ENCODE peak calls at places on chromosomes 2 and 18, in eight cellular contexts. O is pancreas, P is upper lobe of left lung, L is left ventricle myocardium inferior, N is AG09319, M is choroid plexus epithelial cell, Q is heart right ventricle, C is type B pancreatic cell. J is an unnamed sample.

GRCh38 chr2:96913398-96914202 is 43.7 kb upstream of the SEMA4C start:
- DNase-seq in P (no peak), M (no peak), Q (no peak), C (no peak), O (no peak), N (no peak), L (no peak), J (no peak)

GRCh38 chr2:138415891-138416494 is 85.6 kb upstream of the SPOPL start:
- DNase-seq in M (peak), L (no peak), Q (no peak), P (no peak), N (no peak), C (no peak), O (no peak), J (no peak)

GRCh38 chr2:223027442-223027841 is 24.5 kb upstream of the KCNE4 start:
- DNase-seq in N (no peak), P (no peak), C (no peak), O (peak), L (no peak), M (peak), Q (no peak), J (no peak)

GRCh38 chr2:10169581-10169980 is 47.0 kb downstream of the RRM2 start:
- DNase-seq in L (no peak), N (no peak), C (no peak), Q (no peak), M (no peak), O (no peak), P (no peak), J (no peak)

GRCh38 chr2:173300458-173300857 is 54.2 kb upstream of the CDCA7 start:
- DNase-seq in P (no peak), M (no peak), N (no peak), Q (no peak), C (no peak), L (no peak), O (no peak), J (no peak)

GRCh38 chr2:26986576-26986975 is 16.1 kb downstream of the MAPRE3 start:
- DNase-seq in C (no peak), M (no peak), L (no peak), O (no peak), P (no peak), Q (no peak), N (no peak), J (no peak)

GRCh38 chr2:241702155-241702404 is 241 bp downstream of the ING5 start:
- DNase-seq in O (no peak), L (no peak), C (no peak), P (no peak), Q (no peak), N (peak), M (no peak), J (no peak)

GRCh38 chr2:225100269-225100668 is 58.0 kb upstream of the DOCK10 start:
- DNase-seq in N (no peak), P (no peak), M (peak), L (no peak), Q (no peak), C (no peak), O (no peak), J (no peak)

GRCh38 chr18:22591231-22591630 is 173.5 kb upstream of the CTAGE1 start:
- DNase-seq in O (no peak), P (no peak), M (peak), Q (no peak), L (no peak), C (no peak), N (no peak), J (no peak)

GRCh38 chr2:75311993-75312392 is 112.7 kb upstream of the TACR1 start:
- DNase-seq in Q (no peak), O (no peak), N (no peak), P (no peak), C (no peak), L (no peak), M (no peak), J (no peak)

GRCh38 chr2:193556766-193557470 is 1362.2 kb upstream of the TMEFF2 start:
- DNase-seq in C (no peak), O (no peak), N (no peak), M (peak), P (no peak), L (no peak), Q (no peak), J (no peak)

GRCh38 chr2:11387100-11387390 is 42.6 kb upstream of the ROCK2 start:
- DNase-seq in N (no peak), Q (no peak), O (no peak), C (no peak), M (no peak), L (no peak), P (no peak), J (no peak)

GRCh38 chr2:52810460-52810859 is 957.1 kb upstream of the CHAC2 start:
- DNase-seq in M (peak), P (no peak), Q (no peak), L (no peak), N (no peak), O (no peak), C (no peak), J (no peak)

GRCh38 chr2:134683561-134684112 is 35.2 kb downstream of the TMEM163 start:
- DNase-seq in P (no peak), O (peak), N (no peak), L (no peak), Q (no peak), M (no peak), C (no peak), J (no peak)

GRCh38 chr2:110101280-110101844 is 14.3 kb downstream of the MALL start:
- DNase-seq in C (peak), M (peak), N (peak), O (peak), Q (peak), P (peak), L (peak), J (peak)

GRCh38 chr2:32864761-32865160 is 82.0 kb upstream of the LTBP1 start:
- DNase-seq in L (no peak), M (peak), Q (no peak), N (peak), C (no peak), O (no peak), P (no peak), J (no peak)

GRCh38 chr2:112582314-112582746 is 2.1 kb upstream of the CHCHD5 start:
- DNase-seq in P (peak), N (no peak), O (no peak), L (no peak), M (peak), Q (no peak), C (no peak), J (no peak)

GRCh38 chr2:17583166-17583565 is 42.7 kb downstream of the VSNL1 start:
- DNase-seq in P (no peak), C (no peak), N (no peak), L (peak), M (peak), O (no peak), Q (no peak), J (no peak)

GRCh38 chr18:55073116-55073515 is 113.9 kb upstream of the CCDC68 start:
- DNase-seq in O (no peak), N (no peak), C (no peak), M (no peak), P (no peak), Q (no peak), L (no peak), J (no peak)

GRCh38 chr2:29490037-29490436 is 374.8 kb downstream of the CLIP4 start:
- DNase-seq in N (no peak), L (no peak), C (no peak), P (no peak), M (no peak), O (no peak), Q (no peak), J (no peak)

GRCh38 chr2:156459720-156460119 is 23.5 kb downstream of the GPD2 start:
- DNase-seq in M (no peak), O (no peak), P (peak), Q (no peak), N (no peak), C (no peak), L (no peak), J (no peak)

GRCh38 chr2:85998071-85998991 is 107.4 kb downstream of the POLR1A start:
- DNase-seq in M (peak), P (peak), L (peak), C (no peak), Q (peak), O (no peak), N (peak), J (peak)

GRCh38 chr2:71607490-71607889 is 154.1 kb downstream of the DYSF start:
- DNase-seq in L (no peak), N (no peak), C (peak), M (no peak), O (no peak), Q (no peak), P (peak), J (peak)

GRCh38 chr2:130997198-130997597 is 96.1 kb downstream of the FAM168B start:
- DNase-seq in M (no peak), C (no peak), Q (no peak), N (no peak), L (no peak), P (no peak), O (no peak), J (no peak)

GRCh38 chr2:151043484-151043883 is 218.2 kb downstream of the RBM43 start:
- DNase-seq in N (no peak), L (no peak), M (peak), O (no peak), C (no peak), P (no peak), Q (no peak), J (no peak)

GRCh38 chr18:43664487-43665008 is 387.3 kb upstream of the SYT4 start:
- DNase-seq in O (no peak), N (no peak), L (no peak), P (no peak), Q (no peak), M (peak), C (no peak), J (no peak)

GRCh38 chr18:43665239-43665788 is 388.0 kb upstream of the SYT4 start:
- DNase-seq in O (no peak), L (no peak), C (no peak), N (peak), M (peak), P (no peak), Q (no peak), J (no peak)

GRCh38 chr18:43663159-43663558 is 385.9 kb upstream of the SYT4 start:
- DNase-seq in M (no peak), O (no peak), P (no peak), C (no peak), N (no peak), L (no peak), Q (no peak), J (no peak)

GRCh38 chr18:43662657-43663056 is 385.4 kb upstream of the SYT4 start:
- DNase-seq in M (peak), O (no peak), N (peak), P (no peak), C (no peak), L (no peak), Q (no peak), J (no peak)

DNA sequence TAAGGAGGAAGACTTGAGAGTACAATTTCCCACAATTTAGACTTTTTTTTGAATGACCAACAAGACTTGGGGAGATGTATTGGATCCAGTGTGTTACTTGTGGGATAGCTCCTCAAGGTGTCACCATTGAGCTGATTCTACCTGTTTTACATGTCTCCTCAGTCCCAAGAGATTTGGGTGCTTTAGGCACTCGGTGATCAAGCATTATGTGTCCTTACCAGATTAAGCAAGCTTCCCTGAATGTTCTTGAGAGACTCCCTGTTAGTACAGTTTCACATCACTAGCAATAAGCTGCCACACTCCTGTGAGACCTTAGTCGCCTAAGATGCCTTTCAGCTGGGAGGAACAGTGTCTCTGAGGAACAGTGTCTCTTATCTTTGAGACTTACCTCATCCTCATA is 384.3 kb upstream of the SYT4 start:
- DNase-seq in M (peak), N (no peak), Q (no peak), P (no peak), L (no peak), C (no peak), O (peak), J (no peak)
- TF ChIP-seq CTCF in M (peak), N (peak), Q (peak), P (no peak), L (peak), C (peak), O (no peak), J (peak)

GRCh38 chr2:218071218-218071937 is 2.3 kb downstream of the RUFY4 start:
- DNase-seq in P (no peak), O (no peak), N (no peak), L (no peak), C (no peak), Q (no peak), M (no peak), J (no peak)
- TF ChIP-seq CTCF in P (no peak), O (no peak), N (no peak), L (no peak), C (no peak), Q (no peak), M (no peak), J (no peak)

DNA sequence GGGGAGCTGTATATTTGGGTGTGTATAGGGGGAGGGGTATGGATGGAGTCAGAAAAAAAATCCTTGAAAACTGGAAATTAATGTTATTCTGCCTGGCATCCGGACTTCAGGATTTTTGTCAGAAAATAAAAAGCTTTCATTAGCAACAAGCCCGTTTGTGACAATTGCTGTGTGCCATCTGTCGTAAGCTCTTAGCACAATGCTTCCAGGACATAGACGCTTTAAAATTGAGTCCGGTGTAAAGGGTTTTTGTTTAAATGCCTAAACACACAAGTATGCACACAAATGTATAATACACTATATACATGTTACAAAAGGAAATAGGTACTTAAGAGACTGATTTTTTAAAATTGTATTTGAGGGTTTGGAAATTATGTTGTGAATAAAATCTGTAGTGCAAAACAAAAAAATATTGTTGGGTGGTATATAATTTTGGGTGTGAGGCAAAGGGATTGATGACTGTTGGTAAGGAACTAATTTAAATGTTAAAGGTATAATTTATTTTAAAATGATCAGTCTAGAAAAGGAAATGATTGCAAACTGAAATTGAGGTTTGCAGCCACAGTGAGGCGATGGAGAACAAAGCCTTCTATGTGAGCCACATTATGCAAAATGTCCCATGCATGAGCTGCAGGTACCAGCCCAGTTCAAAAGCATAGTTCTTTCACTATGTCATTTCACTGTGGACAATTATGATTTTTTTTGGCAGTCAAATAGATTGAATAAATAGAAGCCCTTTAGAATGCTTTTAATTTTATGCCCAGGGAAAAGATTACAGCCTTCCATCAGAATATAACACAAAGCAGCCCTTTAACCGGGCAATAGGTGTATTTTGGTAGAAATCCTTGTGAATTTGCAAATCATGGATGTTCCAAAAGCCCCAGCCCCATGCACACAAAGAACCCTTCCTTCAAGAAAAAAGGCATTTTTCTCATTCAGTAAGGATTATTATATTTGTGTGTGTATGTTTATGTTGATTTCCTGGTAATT is 1.5 kb downstream of the MAP2 start:
- DNase-seq in Q (no peak), M (peak), P (no peak), N (no peak), O (peak), L (no peak), C (no peak), J (no peak)
- TF ChIP-seq CTCF in Q (peak), M (peak), P (peak), N (peak), O (peak), L (peak), C (peak), J (peak)

GRCh38 chr2:105952131-105952530 is 207.4 kb downstream of the NCK2 start:
- DNase-seq in N (no peak), O (no peak), L (no peak), P (no peak), C (no peak), Q (no peak), M (no peak), J (no peak)

GRCh38 chr2:105950521-105951389 is 206.0 kb downstream of the NCK2 start:
- DNase-seq in L (no peak), Q (no peak), M (no peak), O (no peak), C (no peak), N (no peak), P (no peak), J (no peak)

GRCh38 chr2:105951390-105951694 is 206.6 kb downstream of the NCK2 start:
- DNase-seq in C (no peak), P (no peak), O (no peak), L (no peak), M (no peak), N (no peak), Q (no peak), J (no peak)

GRCh38 chr2:105959357-105959756 is 214.6 kb downstream of the NCK2 start:
- DNase-seq in O (no peak), P (no peak), L (no peak), Q (no peak), N (no peak), M (no peak), C (no peak), J (no peak)

DNA sequence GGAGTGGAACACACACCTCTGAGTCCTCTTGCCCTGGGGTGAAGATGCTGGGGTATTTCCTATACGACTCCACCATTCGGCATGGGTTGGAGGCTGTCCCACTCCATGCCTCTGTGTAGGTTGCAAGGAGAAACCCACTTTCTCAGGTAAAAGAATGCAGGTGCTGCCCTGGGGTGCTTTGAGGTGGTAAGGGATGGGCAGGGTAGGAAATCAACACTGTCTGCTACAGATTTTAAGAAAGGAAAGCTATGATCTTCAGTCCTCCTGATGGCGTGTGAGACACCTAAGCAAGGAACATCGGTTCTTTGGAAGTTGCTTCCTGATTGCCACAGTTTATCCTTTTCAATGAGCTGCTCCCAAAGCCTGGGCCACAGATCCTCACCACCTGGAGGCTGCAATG is 209.2 kb downstream of the NCK2 start:
- DNase-seq in C (no peak), L (no peak), Q (no peak), M (no peak), O (no peak), P (no peak), N (no peak), J (no peak)
- TF ChIP-seq CTCF in C (no peak), L (no peak), Q (no peak), M (no peak), O (no peak), P (no peak), N (no peak), J (no peak)